ENCODE peak calls at places on chromosomes 2 and 18, in four cellular contexts. F, M, L and G are unnamed samples.

GRCh38 chr18:45352874-45353273 is 262.4 kb upstream of the SLC14A2 start:
- DNase-seq in F (no peak), L (no peak), M (no peak), G (no peak)

GRCh38 chr2:200509227-200509607 is 651 bp downstream of the KCTD18 start:
- DNase-seq in F (no peak), L (peak; percentile 48), M (no peak), G (no peak)

GRCh38 chr2:30255466-30256408 is 24.4 kb downstream of the LBH start:
- DNase-seq in F (no peak), L (no peak), M (no peak), G (no peak)

GRCh38 chr2:118687698-118688097 is 159.8 kb downstream of the EN1 start:
- DNase-seq in L (no peak), M (no peak), F (no peak), G (no peak)

GRCh38 chr2:197298609-197299008 is 12.0 kb downstream of the ANKRD44 start:
- DNase-seq in L (no peak), M (no peak), F (no peak), G (no peak)

GRCh38 chr2:174717916-174718315 is 46.4 kb downstream of the CHRNA1 start:
- DNase-seq in L (no peak), F (no peak), M (no peak), G (no peak)

GRCh38 chr2:129779783-129780182 is 199.7 kb upstream of the RAB6C start:
- DNase-seq in F (no peak), L (peak; percentile 31), M (no peak), G (no peak)

GRCh38 chr2:177056540-177056939 is 156.1 kb upstream of the HNRNPA3 start:
- DNase-seq in M (peak; percentile 16), F (no peak), L (no peak), G (no peak)

GRCh38 chr18:10401489-10401888 is 52.9 kb upstream of the APCDD1 start:
- DNase-seq in F (no peak), M (no peak), L (no peak), G (no peak)

GRCh38 chr18:59737776-59738295 is 40.6 kb upstream of the CCBE1 start:
- DNase-seq in L (no peak), M (no peak), F (no peak), G (no peak)

GRCh38 chr2:242075163-242075562 is 205.6 kb downstream of the RTP5 start:
- DNase-seq in L (no peak), M (no peak), F (no peak), G (no peak)

GRCh38 chr2:100242891-100243670 is 79.2 kb downstream of the LONRF2 start:
- DNase-seq in M (peak; percentile 45), L (peak; percentile 86), F (no peak), G (peak; percentile 64)

GRCh38 chr2:149860276-149860921 is 272.8 kb upstream of the MMADHC start:
- DNase-seq in F (no peak), L (no peak), M (peak; percentile 39), G (no peak)

GRCh38 chr18:49007663-49008062 is 56.9 kb upstream of the SMAD7 start:
- DNase-seq in F (no peak), M (no peak), L (no peak), G (no peak)

GRCh38 chr18:39742015-39742466 is 2176.4 kb upstream of the CELF4 start:
- DNase-seq in M (no peak), L (no peak), F (no peak), G (no peak)

GRCh38 chr2:232643813-232644347 is 10.5 kb downstream of the EFHD1 start:
- DNase-seq in L (no peak), M (no peak), F (no peak), G (no peak)

GRCh38 chr2:232649033-232649432 is 15.6 kb downstream of the EFHD1 start:
- DNase-seq in F (no peak), M (no peak), L (no peak), G (no peak)

GRCh38 chr2:232646726-232647125 is 13.3 kb downstream of the EFHD1 start:
- DNase-seq in F (no peak), L (no peak), M (no peak), G (no peak)

GRCh38 chr2:232645061-232645460 is 11.7 kb downstream of the EFHD1 start:
- DNase-seq in M (no peak), L (no peak), F (no peak), G (no peak)

DNA sequence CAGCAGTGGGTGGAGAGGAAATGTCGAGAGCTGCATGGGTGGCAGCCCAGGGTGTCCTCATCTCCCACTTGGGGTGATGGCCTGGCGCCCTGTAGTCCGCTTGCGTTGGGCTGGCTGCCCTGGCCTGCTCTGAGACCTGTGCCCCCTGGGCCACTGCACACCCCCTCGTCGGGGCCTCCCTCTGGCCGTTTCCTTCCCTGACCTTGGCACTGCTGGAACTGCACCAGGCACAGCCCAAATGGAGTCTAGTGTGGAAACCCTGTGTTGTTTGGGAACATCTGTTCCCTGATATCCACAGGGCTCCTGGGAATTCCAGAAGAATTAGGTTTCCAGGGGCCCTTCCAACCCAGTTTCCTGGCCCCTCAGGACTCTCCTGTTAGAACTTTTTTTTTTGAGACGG is 13.9 kb downstream of the EFHD1 start:
- DNase-seq in M (no peak), F (no peak), L (no peak), G (no peak)
- TF ChIP-seq SUZ12 in M (no peak), F (no peak), L (no peak), G (no peak)

GRCh38 chr2:74646829-74647482 is 1.2 kb downstream of the M1AP start:
- DNase-seq in M (no peak), F (no peak), L (no peak), G (no peak)
- TF ChIP-seq ZNF274 in M (no peak), F (no peak), L (no peak), G (no peak)

GRCh38 chr2:37281916-37282315 is 42.7 kb downstream of the PRKD3 start:
- DNase-seq in M (no peak), F (no peak), L (no peak), G (no peak)

GRCh38 chr2:37284386-37284785 is 40.2 kb downstream of the PRKD3 start:
- DNase-seq in F (no peak), L (no peak), M (no peak), G (no peak)

GRCh38 chr2:37287966-37288365 is 36.7 kb downstream of the PRKD3 start:
- DNase-seq in F (peak; percentile 7), M (peak; percentile 21), L (no peak), G (no peak)

GRCh38 chr2:37282746-37283145 is 41.9 kb downstream of the PRKD3 start:
- DNase-seq in M (no peak), L (no peak), F (no peak), G (no peak)

GRCh38 chr2:37283207-37283606 is 41.4 kb downstream of the PRKD3 start:
- DNase-seq in M (no peak), F (no peak), L (no peak), G (no peak)
- H3K4me3 ChIP-seq in M (no peak overlapping the region), F (no peak overlapping the region), L (no peak overlapping the region), G (no peak overlapping the region)

DNA sequence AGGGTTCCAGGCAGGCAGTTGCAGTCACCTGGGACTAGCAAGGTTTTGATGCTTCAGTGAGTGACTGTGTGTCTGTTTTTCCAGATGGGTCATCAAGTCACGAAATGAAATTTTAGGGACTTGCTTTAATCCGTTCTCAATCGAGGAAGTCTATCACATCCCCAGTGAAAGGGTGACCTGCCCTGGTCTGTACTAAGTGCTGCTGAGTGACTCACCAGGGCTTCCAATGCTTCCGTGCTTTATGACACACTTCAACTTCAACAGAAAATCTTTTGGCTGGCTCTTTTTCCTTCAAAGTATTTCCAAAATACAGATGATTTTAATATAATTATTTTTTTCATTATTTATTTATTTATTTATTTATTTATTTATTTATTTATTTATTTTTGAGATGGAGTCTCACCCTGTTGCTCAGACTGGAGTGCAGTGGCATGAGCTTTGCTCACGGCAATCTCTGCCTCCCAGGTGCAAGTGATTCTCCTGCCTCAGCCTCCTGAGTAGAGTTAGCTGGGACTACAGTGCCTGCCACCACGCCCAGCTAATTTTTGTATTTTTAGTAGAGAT is 18.4 kb downstream of the TFCP2L1 start:
- DNase-seq in M (no peak), L (no peak), F (no peak), G (no peak)
- TF ChIP-seq SUZ12 in M (no peak), L (no peak), F (no peak), G (no peak)

DNA sequence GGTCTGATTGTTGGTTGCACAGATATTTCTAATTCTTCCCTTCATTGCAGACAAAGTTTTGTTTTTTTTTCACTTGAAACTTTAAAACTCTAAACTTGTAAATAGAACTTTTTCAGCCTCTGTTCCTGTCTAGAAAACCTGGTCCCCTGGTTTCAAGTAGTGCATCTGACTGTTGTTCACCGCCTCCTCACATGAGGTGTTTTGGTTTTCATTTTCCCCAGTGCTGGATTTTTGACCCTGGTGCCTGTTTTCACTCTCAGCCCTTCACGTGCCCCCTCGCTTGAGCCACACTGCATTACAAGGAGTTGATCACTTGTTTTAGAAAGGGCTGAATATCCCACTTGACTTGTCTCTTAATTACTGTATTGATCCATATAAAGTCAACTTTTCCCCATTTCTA is 100.1 kb downstream of the TMEM185B start:
- DNase-seq in M (no peak), L (no peak), F (no peak), G (no peak)
- TF ChIP-seq ZNF274 in M (no peak), L (no peak), F (no peak), G (no peak)

GRCh38 chr2:240819404-240820013 is 510 bp downstream of the KIF1A start:
- DNase-seq in M (no peak), F (no peak), L (no peak), G (no peak)
- H3K4me3 ChIP-seq in M (no peak overlapping the region), F (no peak overlapping the region), L (peak overlapping the region; percentile 75), G (peak overlapping the region; percentile 63)

GRCh38 chr2:26488463-26489212 is 10.7 kb upstream of the OTOF start:
- DNase-seq in F (no peak), L (no peak), M (no peak), G (no peak)
- TF ChIP-seq SUZ12 in F (no peak), L (no peak), M (no peak), G (no peak)